ENCODE peak calls at places on chromosomes 16 and 17, in ten cellular contexts. One of them, this sample, is unnamed.

GRCh38 chr16:11796227-11797165 is 562 bp downstream of the ZC3H7A start:
- DNase-seq in hepatocyte: peak; percentile 77
- DNase-seq in GM23338: peak; percentile 68
- DNase-seq in progenitor cell of endocrine pancreas: peak; percentile 36
- DNase-seq in glutamatergic neuron: peak; percentile 75
- DNase-seq in pancreas: peak; percentile 72
- DNase-seq in heart left ventricle: peak; percentile 78
- DNase-seq in AG09309: no peak
- DNase-seq in fibroblast of villous mesenchyme: peak; percentile 73
- DNase-seq in left ventricle myocardium inferior: peak; percentile 72
- DNase-seq in this sample: peak; percentile 50

GRCh38 chr16:927406-927805 is 43.4 kb downstream of the LMF1 start:
- DNase-seq in glutamatergic neuron: no peak
- DNase-seq in heart left ventricle: no peak
- DNase-seq in hepatocyte: no peak
- DNase-seq in progenitor cell of endocrine pancreas: no peak
- DNase-seq in AG09309: no peak
- DNase-seq in pancreas: no peak
- DNase-seq in GM23338: no peak
- DNase-seq in left ventricle myocardium inferior: no peak
- DNase-seq in fibroblast of villous mesenchyme: no peak
- DNase-seq in this sample: no peak

GRCh38 chr17:40033339-40033738 is 18.1 kb downstream of the CSF3 start:
- DNase-seq in AG09309: no peak
- DNase-seq in heart left ventricle: no peak
- DNase-seq in progenitor cell of endocrine pancreas: no peak
- DNase-seq in pancreas: peak; percentile 61
- DNase-seq in glutamatergic neuron: no peak
- DNase-seq in GM23338: no peak
- DNase-seq in fibroblast of villous mesenchyme: no peak
- DNase-seq in hepatocyte: no peak
- DNase-seq in left ventricle myocardium inferior: no peak
- DNase-seq in this sample: no peak

GRCh38 chr16:17356243-17356933 is 114.4 kb downstream of the XYLT1 start:
- DNase-seq in pancreas: no peak
- DNase-seq in heart left ventricle: no peak
- DNase-seq in left ventricle myocardium inferior: no peak
- DNase-seq in GM23338: no peak
- DNase-seq in AG09309: no peak
- DNase-seq in hepatocyte: no peak
- DNase-seq in fibroblast of villous mesenchyme: no peak
- DNase-seq in progenitor cell of endocrine pancreas: no peak
- DNase-seq in glutamatergic neuron: no peak
- DNase-seq in this sample: no peak

GRCh38 chr16:89256651-89257254 is 39.2 kb downstream of the ZNF778 start:
- DNase-seq in GM23338: peak; percentile 89
- DNase-seq in hepatocyte: peak; percentile 60
- DNase-seq in AG09309: no peak
- DNase-seq in glutamatergic neuron: no peak
- DNase-seq in heart left ventricle: no peak
- DNase-seq in pancreas: no peak
- DNase-seq in left ventricle myocardium inferior: peak; percentile 24
- DNase-seq in progenitor cell of endocrine pancreas: no peak
- DNase-seq in fibroblast of villous mesenchyme: peak; percentile 44
- DNase-seq in this sample: peak; percentile 21

GRCh38 chr17:41538565-41538991 is 10.5 kb upstream of the KRT19 start:
- DNase-seq in heart left ventricle: no peak
- DNase-seq in hepatocyte: peak; percentile 52
- DNase-seq in left ventricle myocardium inferior: no peak
- DNase-seq in fibroblast of villous mesenchyme: peak; percentile 32
- DNase-seq in AG09309: no peak
- DNase-seq in pancreas: no peak
- DNase-seq in GM23338: peak; percentile 35
- DNase-seq in glutamatergic neuron: no peak
- DNase-seq in progenitor cell of endocrine pancreas: no peak
- DNase-seq in this sample: no peak

GRCh38 chr16:26569793-26570192 is 496.9 kb upstream of the C16orf82 start:
- DNase-seq in left ventricle myocardium inferior: no peak
- DNase-seq in hepatocyte: peak; percentile 48
- DNase-seq in fibroblast of villous mesenchyme: no peak
- DNase-seq in GM23338: peak; percentile 53
- DNase-seq in heart left ventricle: no peak
- DNase-seq in pancreas: no peak
- DNase-seq in AG09309: no peak
- DNase-seq in glutamatergic neuron: no peak
- DNase-seq in progenitor cell of endocrine pancreas: no peak
- DNase-seq in this sample: peak; percentile 29

GRCh38 chr17:75830168-75831031 is 13.8 kb downstream of the UNC13D start:
- DNase-seq in fibroblast of villous mesenchyme: no peak
- DNase-seq in glutamatergic neuron: peak; percentile 84
- DNase-seq in GM23338: peak; percentile 89
- DNase-seq in AG09309: no peak
- DNase-seq in progenitor cell of endocrine pancreas: peak; percentile 36
- DNase-seq in hepatocyte: no peak
- DNase-seq in heart left ventricle: no peak
- DNase-seq in pancreas: no peak
- DNase-seq in left ventricle myocardium inferior: no peak
- DNase-seq in this sample: no peak

GRCh38 chr17:78124081-78124835 is 4.3 kb downstream of the TMC6 start:
- DNase-seq in progenitor cell of endocrine pancreas: no peak
- DNase-seq in pancreas: no peak
- DNase-seq in fibroblast of villous mesenchyme: no peak
- DNase-seq in glutamatergic neuron: peak; percentile 21
- DNase-seq in left ventricle myocardium inferior: no peak
- DNase-seq in GM23338: no peak
- DNase-seq in AG09309: no peak
- DNase-seq in heart left ventricle: no peak
- DNase-seq in hepatocyte: no peak
- DNase-seq in this sample: no peak

GRCh38 chr17:79073706-79074088 is 927 bp upstream of the ENGASE start:
- DNase-seq in progenitor cell of endocrine pancreas: no peak
- DNase-seq in fibroblast of villous mesenchyme: no peak
- DNase-seq in left ventricle myocardium inferior: no peak
- DNase-seq in hepatocyte: peak; percentile 72
- DNase-seq in GM23338: no peak
- DNase-seq in AG09309: no peak
- DNase-seq in heart left ventricle: no peak
- DNase-seq in glutamatergic neuron: no peak
- DNase-seq in pancreas: no peak
- DNase-seq in this sample: no peak

GRCh38 chr17:64278614-64279013 is 15.6 kb upstream of the TEX2 start:
- DNase-seq in GM23338: no peak
- DNase-seq in fibroblast of villous mesenchyme: peak; percentile 30
- DNase-seq in hepatocyte: no peak
- DNase-seq in glutamatergic neuron: no peak
- DNase-seq in AG09309: peak; percentile 3
- DNase-seq in left ventricle myocardium inferior: no peak
- DNase-seq in heart left ventricle: no peak
- DNase-seq in pancreas: no peak
- DNase-seq in progenitor cell of endocrine pancreas: no peak
- DNase-seq in this sample: peak; percentile 37

GRCh38 chr17:19630651-19631050 is 17.9 kb upstream of the ALDH3A2 start:
- DNase-seq in GM23338: no peak
- DNase-seq in fibroblast of villous mesenchyme: no peak
- DNase-seq in progenitor cell of endocrine pancreas: no peak
- DNase-seq in left ventricle myocardium inferior: no peak
- DNase-seq in pancreas: no peak
- DNase-seq in AG09309: no peak
- DNase-seq in glutamatergic neuron: no peak
- DNase-seq in hepatocyte: no peak
- DNase-seq in heart left ventricle: no peak
- DNase-seq in this sample: no peak

GRCh38 chr16:49200223-49200820 is 81.3 kb downstream of the CBLN1 start:
- DNase-seq in glutamatergic neuron: no peak
- DNase-seq in progenitor cell of endocrine pancreas: no peak
- DNase-seq in pancreas: no peak
- DNase-seq in hepatocyte: no peak
- DNase-seq in fibroblast of villous mesenchyme: no peak
- DNase-seq in AG09309: no peak
- DNase-seq in GM23338: no peak
- DNase-seq in left ventricle myocardium inferior: peak; percentile 39
- DNase-seq in heart left ventricle: no peak
- DNase-seq in this sample: no peak

GRCh38 chr17:74729368-74729767 is 7.7 kb upstream of the RAB37 start:
- DNase-seq in AG09309: no peak
- DNase-seq in heart left ventricle: no peak
- DNase-seq in fibroblast of villous mesenchyme: no peak
- DNase-seq in hepatocyte: no peak
- DNase-seq in progenitor cell of endocrine pancreas: no peak
- DNase-seq in GM23338: no peak
- DNase-seq in left ventricle myocardium inferior: no peak
- DNase-seq in glutamatergic neuron: no peak
- DNase-seq in pancreas: no peak
- DNase-seq in this sample: no peak

GRCh38 chr17:68314916-68315535 is 23.7 kb downstream of the ARSG start:
- DNase-seq in pancreas: no peak
- DNase-seq in heart left ventricle: no peak
- DNase-seq in GM23338: no peak
- DNase-seq in fibroblast of villous mesenchyme: no peak
- DNase-seq in left ventricle myocardium inferior: no peak
- DNase-seq in glutamatergic neuron: no peak
- DNase-seq in AG09309: no peak
- DNase-seq in progenitor cell of endocrine pancreas: no peak
- DNase-seq in hepatocyte: no peak
- DNase-seq in this sample: peak; percentile 18

DNA sequence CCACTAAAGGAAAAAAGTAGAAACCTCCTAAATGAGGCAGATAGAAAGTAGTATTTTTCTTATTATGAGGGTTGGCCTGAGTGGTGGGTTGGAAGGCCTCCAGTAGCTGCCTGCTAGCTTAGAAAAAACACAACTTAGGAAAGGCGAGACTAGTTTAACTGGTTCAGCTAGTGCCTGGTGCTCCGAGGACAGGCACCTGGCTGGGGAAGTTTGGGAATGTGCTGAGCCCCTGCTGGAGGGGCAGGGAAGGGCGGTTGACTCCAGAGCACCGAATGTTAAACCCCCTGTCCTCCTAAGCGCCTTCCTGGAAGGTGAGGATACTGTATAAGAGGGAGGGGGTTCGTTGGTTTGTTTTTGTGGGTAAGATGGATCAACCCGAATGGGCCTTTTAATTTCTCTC is 19.9 kb downstream of the LDHD start:
- DNase-seq in heart left ventricle: no peak
- DNase-seq in glutamatergic neuron: no peak
- DNase-seq in hepatocyte: no peak
- DNase-seq in left ventricle myocardium inferior: no peak
- DNase-seq in pancreas: peak; percentile 58
- DNase-seq in GM23338: peak; percentile 94
- DNase-seq in progenitor cell of endocrine pancreas: no peak
- DNase-seq in AG09309: no peak
- DNase-seq in fibroblast of villous mesenchyme: no peak
- DNase-seq in this sample: no peak
- TF ChIP-seq CTCF in heart left ventricle: no peak
- TF ChIP-seq CTCF in glutamatergic neuron: peak; percentile 39
- TF ChIP-seq CTCF in hepatocyte: peak; percentile 13
- TF ChIP-seq CTCF in left ventricle myocardium inferior: no peak
- TF ChIP-seq CTCF in pancreas: no peak
- TF ChIP-seq CTCF in GM23338: peak; percentile 59
- TF ChIP-seq CTCF in progenitor cell of endocrine pancreas: peak; percentile 66
- TF ChIP-seq CTCF in AG09309: peak; percentile 24
- TF ChIP-seq CTCF in fibroblast of villous mesenchyme: peak; percentile 31
- TF ChIP-seq CTCF in this sample: peak; percentile 49

DNA sequence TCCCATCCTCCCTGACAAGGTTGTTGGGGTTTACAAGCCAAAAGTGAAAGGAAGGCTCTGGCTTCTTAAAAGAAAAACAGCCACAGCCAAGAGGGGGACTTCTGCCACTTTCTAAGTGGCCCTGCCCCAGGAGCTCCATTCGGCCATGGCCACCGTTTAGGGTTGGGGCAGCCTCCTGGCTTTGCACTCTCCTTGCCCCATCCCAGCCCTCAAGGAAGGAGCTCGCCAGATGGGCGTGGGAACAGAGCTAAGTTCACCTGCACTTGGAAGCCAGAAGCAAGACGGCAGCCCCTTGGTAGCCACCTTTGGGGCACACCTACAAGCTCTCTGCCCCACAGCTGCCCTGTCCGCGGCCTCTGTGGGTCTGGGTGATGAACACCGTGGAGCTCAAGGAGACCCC is 122.4 kb upstream of the CDC42EP4 start:
- DNase-seq in pancreas: no peak
- DNase-seq in AG09309: no peak
- DNase-seq in progenitor cell of endocrine pancreas: no peak
- DNase-seq in heart left ventricle: no peak
- DNase-seq in glutamatergic neuron: no peak
- DNase-seq in hepatocyte: no peak
- DNase-seq in left ventricle myocardium inferior: no peak
- DNase-seq in fibroblast of villous mesenchyme: no peak
- DNase-seq in GM23338: no peak
- DNase-seq in this sample: no peak
- TF ChIP-seq CTCF in pancreas: no peak
- TF ChIP-seq CTCF in AG09309: no peak
- TF ChIP-seq CTCF in progenitor cell of endocrine pancreas: no peak
- TF ChIP-seq CTCF in heart left ventricle: no peak
- TF ChIP-seq CTCF in glutamatergic neuron: no peak
- TF ChIP-seq CTCF in hepatocyte: no peak
- TF ChIP-seq CTCF in left ventricle myocardium inferior: no peak
- TF ChIP-seq CTCF in fibroblast of villous mesenchyme: no peak
- TF ChIP-seq CTCF in GM23338: no peak
- TF ChIP-seq CTCF in this sample: no peak

DNA sequence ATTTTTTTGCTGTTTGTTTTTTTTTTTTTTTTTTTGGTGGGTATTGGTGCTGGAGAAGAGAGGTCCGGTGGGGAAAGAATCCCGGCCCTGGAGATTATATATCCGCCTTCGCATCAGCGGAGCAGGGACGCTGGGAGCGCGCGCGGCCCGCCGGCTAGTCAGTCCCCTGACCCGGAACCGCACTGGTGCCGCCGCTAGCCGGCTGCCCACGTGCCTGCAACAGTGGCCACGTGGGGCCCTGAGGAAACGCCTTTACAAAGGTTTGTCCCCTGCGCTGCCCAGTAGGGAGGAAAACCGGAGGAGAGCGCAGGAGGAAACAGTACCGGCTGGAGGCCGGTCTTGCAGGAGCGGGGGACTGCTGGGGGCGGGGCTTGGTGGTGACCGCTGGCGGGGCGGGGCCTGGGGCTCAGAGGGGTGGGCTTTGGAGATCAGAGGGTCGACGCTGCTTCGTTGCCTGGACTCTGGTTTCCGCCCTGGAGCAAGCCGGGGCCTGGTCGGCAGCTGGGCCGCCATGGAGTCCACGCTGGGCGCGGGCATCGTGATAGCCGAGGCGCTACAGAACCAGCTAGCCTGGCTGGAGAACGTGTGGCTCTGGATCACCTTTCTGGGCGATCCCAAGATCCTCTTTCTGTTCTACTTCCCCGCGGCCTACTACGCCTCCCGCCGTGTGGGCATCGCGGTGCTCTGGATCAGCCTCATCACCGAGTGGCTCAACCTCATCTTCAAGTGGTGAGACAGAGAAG is at the start of gene G6PC3:
- DNase-seq in GM23338: peak; percentile 99
- DNase-seq in AG09309: peak; percentile 90
- DNase-seq in fibroblast of villous mesenchyme: peak; percentile 99
- DNase-seq in left ventricle myocardium inferior: peak; percentile 95
- DNase-seq in hepatocyte: peak; percentile 98
- DNase-seq in pancreas: peak; percentile 96
- DNase-seq in glutamatergic neuron: peak; percentile 98
- DNase-seq in heart left ventricle: peak; percentile 97
- DNase-seq in progenitor cell of endocrine pancreas: peak; percentile 95
- DNase-seq in this sample: peak; percentile 99
- TF ChIP-seq CTCF in GM23338: no peak
- TF ChIP-seq CTCF in AG09309: no peak
- TF ChIP-seq CTCF in fibroblast of villous mesenchyme: no peak
- TF ChIP-seq CTCF in left ventricle myocardium inferior: peak; percentile 22
- TF ChIP-seq CTCF in hepatocyte: no peak
- TF ChIP-seq CTCF in pancreas: no peak
- TF ChIP-seq CTCF in glutamatergic neuron: no peak
- TF ChIP-seq CTCF in heart left ventricle: peak; percentile 38
- TF ChIP-seq CTCF in progenitor cell of endocrine pancreas: no peak
- TF ChIP-seq CTCF in this sample: no peak

GRCh38 chr16:24700549-24701392 is 28.7 kb upstream of the TNRC6A start:
- DNase-seq in left ventricle myocardium inferior: peak; percentile 62
- DNase-seq in hepatocyte: peak; percentile 65
- DNase-seq in AG09309: peak; percentile 98
- DNase-seq in heart left ventricle: peak; percentile 75
- DNase-seq in fibroblast of villous mesenchyme: peak; percentile 95
- DNase-seq in pancreas: peak; percentile 58
- DNase-seq in glutamatergic neuron: no peak
- DNase-seq in progenitor cell of endocrine pancreas: no peak
- DNase-seq in GM23338: peak; percentile 64
- DNase-seq in this sample: peak; percentile 98
- TF ChIP-seq CTCF in left ventricle myocardium inferior: peak; percentile 49
- TF ChIP-seq CTCF in hepatocyte: peak; percentile 6
- TF ChIP-seq CTCF in AG09309: peak; percentile 54
- TF ChIP-seq CTCF in heart left ventricle: peak; percentile 61
- TF ChIP-seq CTCF in fibroblast of villous mesenchyme: peak; percentile 43
- TF ChIP-seq CTCF in pancreas: no peak
- TF ChIP-seq CTCF in glutamatergic neuron: no peak
- TF ChIP-seq CTCF in progenitor cell of endocrine pancreas: no peak
- TF ChIP-seq CTCF in GM23338: peak; percentile 16
- TF ChIP-seq CTCF in this sample: peak; percentile 61

This sample was measured in choroid plexus epithelial cell.